ENCODE peak calls at places on chromosomes 12 and 14, in eight cellular contexts. One of them, this sample, is unnamed.

GRCh38 chr12:94586589-94587259 is 63.6 kb downstream of the TMCC3 start:
- DNase-seq in progenitor cell of endocrine pancreas: no peak
- DNase-seq in thyroid gland: no peak
- DNase-seq in kidney epithelial cell: no peak
- DNase-seq in transverse colon: peak
- DNase-seq in A549: no peak
- DNase-seq in lower lobe of right lung: no peak
- DNase-seq in PC-9: no peak
- DNase-seq in this sample: no peak

GRCh38 chr14:93898731-93899130 is 28.4 kb upstream of the FAM181A start:
- DNase-seq in lower lobe of right lung: no peak
- DNase-seq in progenitor cell of endocrine pancreas: no peak
- DNase-seq in kidney epithelial cell: no peak
- DNase-seq in PC-9: no peak
- DNase-seq in thyroid gland: no peak
- DNase-seq in transverse colon: no peak
- DNase-seq in A549: no peak
- DNase-seq in this sample: no peak

GRCh38 chr14:40981247-40981646 is 625.4 kb upstream of the LRFN5 start:
- DNase-seq in thyroid gland: no peak
- DNase-seq in PC-9: no peak
- DNase-seq in progenitor cell of endocrine pancreas: no peak
- DNase-seq in A549: no peak
- DNase-seq in kidney epithelial cell: peak
- DNase-seq in lower lobe of right lung: no peak
- DNase-seq in transverse colon: no peak
- DNase-seq in this sample: no peak

GRCh38 chr12:75750950-75751349 is 239.5 kb upstream of the KRR1 start:
- DNase-seq in PC-9: no peak
- DNase-seq in thyroid gland: no peak
- DNase-seq in progenitor cell of endocrine pancreas: no peak
- DNase-seq in A549: peak
- DNase-seq in lower lobe of right lung: no peak
- DNase-seq in transverse colon: no peak
- DNase-seq in kidney epithelial cell: no peak
- DNase-seq in this sample: no peak

GRCh38 chr12:79402626-79403025 is 288.1 kb downstream of the PAWR start:
- DNase-seq in progenitor cell of endocrine pancreas: no peak
- DNase-seq in thyroid gland: no peak
- DNase-seq in kidney epithelial cell: no peak
- DNase-seq in A549: no peak
- DNase-seq in lower lobe of right lung: no peak
- DNase-seq in PC-9: no peak
- DNase-seq in transverse colon: no peak
- DNase-seq in this sample: no peak

GRCh38 chr14:74142523-74142922 is 57.8 kb downstream of the LIN52 start:
- DNase-seq in progenitor cell of endocrine pancreas: no peak
- DNase-seq in A549: no peak
- DNase-seq in thyroid gland: no peak
- DNase-seq in lower lobe of right lung: no peak
- DNase-seq in kidney epithelial cell: no peak
- DNase-seq in transverse colon: no peak
- DNase-seq in PC-9: no peak
- DNase-seq in this sample: no peak

GRCh38 chr12:49777800-49778748 is 36.7 kb downstream of the TMBIM6 start:
- DNase-seq in thyroid gland: peak
- DNase-seq in kidney epithelial cell: no peak
- DNase-seq in lower lobe of right lung: peak
- DNase-seq in PC-9: peak
- DNase-seq in transverse colon: peak
- DNase-seq in A549: peak
- DNase-seq in progenitor cell of endocrine pancreas: peak
- DNase-seq in this sample: peak

GRCh38 chr12:133234971-133235370 is 706 bp downstream of the ANHX start:
- DNase-seq in lower lobe of right lung: no peak
- DNase-seq in thyroid gland: no peak
- DNase-seq in PC-9: no peak
- DNase-seq in progenitor cell of endocrine pancreas: no peak
- DNase-seq in transverse colon: no peak
- DNase-seq in kidney epithelial cell: no peak
- DNase-seq in A549: no peak
- DNase-seq in this sample: no peak

GRCh38 chr14:106694638-106695393 is 1168.4 kb downstream of the TMEM121 start:
- DNase-seq in progenitor cell of endocrine pancreas: no peak
- DNase-seq in thyroid gland: no peak
- DNase-seq in lower lobe of right lung: peak
- DNase-seq in transverse colon: peak
- DNase-seq in PC-9: no peak
- DNase-seq in kidney epithelial cell: no peak
- DNase-seq in A549: peak
- DNase-seq in this sample: peak

GRCh38 chr14:64986578-64987571 is at the start of gene FNTB:
- DNase-seq in thyroid gland: peak
- DNase-seq in A549: peak
- DNase-seq in transverse colon: peak
- DNase-seq in lower lobe of right lung: peak
- DNase-seq in kidney epithelial cell: peak
- DNase-seq in progenitor cell of endocrine pancreas: peak
- DNase-seq in PC-9: peak
- DNase-seq in this sample: peak

GRCh38 chr14:75981426-75981825 is 369 bp downstream of the TGFB3 start:
- DNase-seq in transverse colon: peak
- DNase-seq in thyroid gland: peak
- DNase-seq in kidney epithelial cell: no peak
- DNase-seq in PC-9: no peak
- DNase-seq in progenitor cell of endocrine pancreas: no peak
- DNase-seq in A549: no peak
- DNase-seq in lower lobe of right lung: no peak
- DNase-seq in this sample: peak
- TF ChIP-seq CTCF in transverse colon: no peak
- TF ChIP-seq CTCF in thyroid gland: no peak
- TF ChIP-seq CTCF in kidney epithelial cell: no peak
- TF ChIP-seq CTCF in PC-9: no peak
- TF ChIP-seq CTCF in progenitor cell of endocrine pancreas: no peak
- TF ChIP-seq CTCF in A549: no peak
- TF ChIP-seq CTCF in lower lobe of right lung: no peak
- TF ChIP-seq CTCF in this sample: no peak

DNA sequence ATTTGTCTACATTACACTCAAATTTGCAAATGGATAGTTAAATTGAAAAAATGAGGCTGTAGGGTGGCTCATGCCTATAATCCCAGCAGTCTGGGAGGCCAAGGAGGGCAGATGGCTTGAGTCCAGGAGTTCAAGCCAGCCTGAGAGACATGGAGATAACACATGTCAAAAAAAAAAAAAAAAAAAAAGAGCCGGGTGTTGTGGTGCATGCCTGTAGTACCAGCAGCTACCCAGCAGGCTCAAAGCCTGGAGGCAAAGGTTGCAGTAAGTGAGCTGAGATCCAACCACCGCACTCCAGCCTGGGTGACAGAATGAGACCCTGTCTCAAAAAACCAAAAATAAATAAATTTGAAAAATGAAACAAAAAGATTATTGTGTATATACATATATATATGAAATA is 119.9 kb upstream of the MGAT4C start:
- DNase-seq in PC-9: no peak
- DNase-seq in progenitor cell of endocrine pancreas: no peak
- DNase-seq in kidney epithelial cell: no peak
- DNase-seq in transverse colon: no peak
- DNase-seq in A549: peak
- DNase-seq in thyroid gland: no peak
- DNase-seq in lower lobe of right lung: no peak
- DNase-seq in this sample: no peak
- TF ChIP-seq CTCF in PC-9: no peak
- TF ChIP-seq CTCF in progenitor cell of endocrine pancreas: peak
- TF ChIP-seq CTCF in kidney epithelial cell: no peak
- TF ChIP-seq CTCF in transverse colon: no peak
- TF ChIP-seq CTCF in A549: no peak
- TF ChIP-seq CTCF in thyroid gland: no peak
- TF ChIP-seq CTCF in lower lobe of right lung: no peak
- TF ChIP-seq CTCF in this sample: no peak

GRCh38 chr12:42696424-42697149 is 107.0 kb upstream of the PRICKLE1 start:
- DNase-seq in progenitor cell of endocrine pancreas: no peak
- DNase-seq in PC-9: no peak
- DNase-seq in thyroid gland: peak
- DNase-seq in kidney epithelial cell: no peak
- DNase-seq in lower lobe of right lung: peak
- DNase-seq in transverse colon: peak
- DNase-seq in A549: no peak
- DNase-seq in this sample: peak
- TF ChIP-seq CTCF in progenitor cell of endocrine pancreas: no peak
- TF ChIP-seq CTCF in PC-9: no peak
- TF ChIP-seq CTCF in thyroid gland: no peak
- TF ChIP-seq CTCF in kidney epithelial cell: no peak
- TF ChIP-seq CTCF in lower lobe of right lung: no peak
- TF ChIP-seq CTCF in transverse colon: no peak
- TF ChIP-seq CTCF in A549: no peak
- TF ChIP-seq CTCF in this sample: no peak

DNA sequence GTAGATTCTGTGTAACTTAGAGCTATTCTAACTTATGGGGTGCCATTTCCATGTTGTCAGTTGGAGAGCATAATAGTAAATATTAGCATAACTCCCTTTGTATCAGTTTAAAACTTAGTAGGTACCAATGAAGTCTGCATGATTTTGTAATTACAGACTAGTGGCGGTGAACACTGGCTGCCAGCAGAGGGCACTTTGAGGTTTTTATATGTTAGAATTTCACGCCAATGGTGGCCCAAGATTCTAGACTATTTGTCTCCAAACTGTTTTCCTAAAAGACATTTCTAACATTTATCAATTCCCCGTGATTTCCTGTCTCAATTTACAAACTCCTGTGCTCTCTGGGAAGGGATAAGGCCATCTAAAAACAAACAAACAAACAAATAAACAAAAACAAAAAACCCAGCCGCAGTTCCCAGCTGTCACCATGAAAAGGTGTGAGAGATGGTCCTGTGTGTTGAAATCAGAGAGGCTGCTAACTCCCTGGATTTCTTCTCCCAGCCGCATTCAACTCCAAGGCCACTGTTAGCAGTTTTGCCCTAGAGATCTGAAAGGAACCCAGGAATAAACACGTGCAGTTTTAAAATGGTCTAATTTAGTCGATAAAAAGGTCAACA is 57.6 kb downstream of the BRMS1L start:
- DNase-seq in thyroid gland: peak
- DNase-seq in PC-9: peak
- DNase-seq in A549: peak
- DNase-seq in transverse colon: peak
- DNase-seq in lower lobe of right lung: no peak
- DNase-seq in progenitor cell of endocrine pancreas: no peak
- DNase-seq in kidney epithelial cell: no peak
- DNase-seq in this sample: no peak
- TF ChIP-seq CTCF in thyroid gland: peak
- TF ChIP-seq CTCF in PC-9: peak
- TF ChIP-seq CTCF in A549: peak
- TF ChIP-seq CTCF in transverse colon: peak
- TF ChIP-seq CTCF in lower lobe of right lung: peak
- TF ChIP-seq CTCF in progenitor cell of endocrine pancreas: peak
- TF ChIP-seq CTCF in kidney epithelial cell: peak
- TF ChIP-seq CTCF in this sample: peak

GRCh38 chr12:17215754-17216153 is 609.8 kb upstream of the LMO3 start:
- DNase-seq in transverse colon: no peak
- DNase-seq in lower lobe of right lung: no peak
- DNase-seq in thyroid gland: no peak
- DNase-seq in kidney epithelial cell: no peak
- DNase-seq in A549: peak
- DNase-seq in PC-9: no peak
- DNase-seq in progenitor cell of endocrine pancreas: no peak
- DNase-seq in this sample: no peak
- TF ChIP-seq CTCF in transverse colon: no peak
- TF ChIP-seq CTCF in lower lobe of right lung: no peak
- TF ChIP-seq CTCF in thyroid gland: no peak
- TF ChIP-seq CTCF in kidney epithelial cell: no peak
- TF ChIP-seq CTCF in A549: peak
- TF ChIP-seq CTCF in PC-9: no peak
- TF ChIP-seq CTCF in progenitor cell of endocrine pancreas: peak
- TF ChIP-seq CTCF in this sample: no peak

GRCh38 chr12:104546575-104546974 is 89.8 kb downstream of the CHST11 start:
- DNase-seq in progenitor cell of endocrine pancreas: no peak
- DNase-seq in lower lobe of right lung: peak
- DNase-seq in PC-9: no peak
- DNase-seq in A549: no peak
- DNase-seq in thyroid gland: peak
- DNase-seq in kidney epithelial cell: no peak
- DNase-seq in transverse colon: no peak
- DNase-seq in this sample: no peak
- TF ChIP-seq CTCF in progenitor cell of endocrine pancreas: no peak
- TF ChIP-seq CTCF in lower lobe of right lung: no peak
- TF ChIP-seq CTCF in PC-9: no peak
- TF ChIP-seq CTCF in A549: no peak
- TF ChIP-seq CTCF in thyroid gland: no peak
- TF ChIP-seq CTCF in kidney epithelial cell: no peak
- TF ChIP-seq CTCF in transverse colon: no peak
- TF ChIP-seq CTCF in this sample: no peak

GRCh38 chr12:113846883-113847282 is 119.2 kb downstream of the RBM19 start:
- DNase-seq in transverse colon: no peak
- DNase-seq in kidney epithelial cell: no peak
- DNase-seq in A549: no peak
- DNase-seq in progenitor cell of endocrine pancreas: no peak
- DNase-seq in thyroid gland: no peak
- DNase-seq in lower lobe of right lung: no peak
- DNase-seq in PC-9: no peak
- DNase-seq in this sample: no peak

GRCh38 chr12:113846275-113846674 is 119.8 kb downstream of the RBM19 start:
- DNase-seq in transverse colon: no peak
- DNase-seq in PC-9: no peak
- DNase-seq in kidney epithelial cell: no peak
- DNase-seq in thyroid gland: no peak
- DNase-seq in lower lobe of right lung: no peak
- DNase-seq in progenitor cell of endocrine pancreas: no peak
- DNase-seq in A549: no peak
- DNase-seq in this sample: no peak

GRCh38 chr12:113842699-113843098 is 123.4 kb downstream of the RBM19 start:
- DNase-seq in progenitor cell of endocrine pancreas: no peak
- DNase-seq in A549: no peak
- DNase-seq in kidney epithelial cell: no peak
- DNase-seq in transverse colon: no peak
- DNase-seq in PC-9: no peak
- DNase-seq in thyroid gland: no peak
- DNase-seq in lower lobe of right lung: no peak
- DNase-seq in this sample: no peak

GRCh38 chr12:113841786-113842185 is 124.3 kb downstream of the RBM19 start:
- DNase-seq in kidney epithelial cell: no peak
- DNase-seq in lower lobe of right lung: no peak
- DNase-seq in transverse colon: no peak
- DNase-seq in progenitor cell of endocrine pancreas: no peak
- DNase-seq in PC-9: no peak
- DNase-seq in thyroid gland: no peak
- DNase-seq in A549: no peak
- DNase-seq in this sample: no peak

GRCh38 chr12:113844495-113845175 is 121.5 kb downstream of the RBM19 start:
- DNase-seq in thyroid gland: no peak
- DNase-seq in PC-9: no peak
- DNase-seq in kidney epithelial cell: no peak
- DNase-seq in A549: no peak
- DNase-seq in progenitor cell of endocrine pancreas: no peak
- DNase-seq in transverse colon: no peak
- DNase-seq in lower lobe of right lung: no peak
- DNase-seq in this sample: no peak
- TF ChIP-seq CTCF in thyroid gland: no peak
- TF ChIP-seq CTCF in PC-9: no peak
- TF ChIP-seq CTCF in kidney epithelial cell: no peak
- TF ChIP-seq CTCF in A549: no peak
- TF ChIP-seq CTCF in progenitor cell of endocrine pancreas: no peak
- TF ChIP-seq CTCF in transverse colon: no peak
- TF ChIP-seq CTCF in lower lobe of right lung: no peak
- TF ChIP-seq CTCF in this sample: no peak

This sample was measured in mucosa of descending colon.